ENCODE peak calls at places on chromosomes 13 and 19, in seven cellular contexts. X is mesendoderm, U is H9, A is neuronal stem cell, Q is H1, V is IMR-90, E is trophoblast cell. P is an unnamed sample.
A peak's percentile ranks its signal among the peaks of the same experiment; 100 is the strongest.

GRCh38 chr19:30498707-30499106 is 126.5 kb downstream of the ZNF536 start:
- DNase-seq in X (peak; percentile 38), U (peak; percentile 78), A (no peak), Q (peak; percentile 13), V (no peak), E (no peak), P (no peak)

GRCh38 chr19:6761053-6761676 is 6.1 kb downstream of the SH2D3A start:
- DNase-seq in X (peak; percentile 62), U (peak; percentile 49), A (no peak), Q (no peak), V (no peak), E (no peak), P (no peak)

GRCh38 chr19:55492362-55492944 is 4.2 kb downstream of the SSC5D start:
- DNase-seq in X (no peak), U (no peak), A (no peak), Q (no peak), V (no peak), E (no peak), P (no peak)

GRCh38 chr19:37654118-37654517 is 1.1 kb downstream of the ZFP30 start:
- DNase-seq in X (no peak), U (no peak), A (no peak), Q (no peak), V (no peak), E (no peak), P (no peak)

GRCh38 chr13:88103824-88104223 is 432.7 kb downstream of the SLITRK5 start:
- DNase-seq in X (no peak), U (no peak), A (no peak), Q (no peak), V (no peak), E (no peak), P (no peak)

GRCh38 chr19:45253396-45254027 is 2.4 kb downstream of the MARK4 start:
- DNase-seq in X (peak; percentile 27), U (no peak), A (no peak), Q (no peak), V (peak; percentile 21), E (no peak), P (no peak)

GRCh38 chr19:58552655-58553054 is 2.2 kb downstream of the CHMP2A start:
- DNase-seq in X (no peak), U (no peak), A (no peak), Q (no peak), V (no peak), E (no peak), P (no peak)

GRCh38 chr13:111319521-111319920 is 921 bp upstream of the TEX29 start:
- DNase-seq in X (no peak), U (peak; percentile 14), A (no peak), Q (no peak), V (no peak), E (no peak), P (no peak)

GRCh38 chr19:4352701-4353121 is 9.3 kb downstream of the MPND start:
- DNase-seq in X (peak; percentile 69), U (peak; percentile 68), A (peak; percentile 72), Q (no peak), V (peak; percentile 71), E (no peak), P (peak; percentile 73)

GRCh38 chr13:24899601-24900000 is 135.6 kb downstream of the RNF17 start:
- DNase-seq in X (no peak), U (no peak), A (no peak), Q (no peak), V (peak; percentile 57), E (no peak), P (peak; percentile 29)

GRCh38 chr19:44845286-44845611 is 848 bp upstream of the NECTIN2 start:
- DNase-seq in X (no peak), U (no peak), A (no peak), Q (no peak), V (no peak), E (no peak), P (no peak)

GRCh38 chr13:32153056-32153455 is 121.5 kb downstream of the FRY start:
- DNase-seq in X (no peak), U (no peak), A (no peak), Q (no peak), V (peak; percentile 88), E (no peak), P (peak; percentile 47)

GRCh38 chr13:93655132-93655531 is 428.5 kb downstream of the GPC6 start:
- DNase-seq in X (no peak), U (no peak), A (no peak), Q (no peak), V (no peak), E (no peak), P (no peak)

GRCh38 chr19:40433391-40434216 is 7.8 kb upstream of the SERTAD1 start:
- DNase-seq in X (peak; percentile 94), U (peak; percentile 85), A (peak; percentile 76), Q (no peak), V (peak; percentile 88), E (peak; percentile 89), P (peak; percentile 94)

GRCh38 chr13:79867248-79867647 is 386.3 kb downstream of the NDFIP2 start:
- DNase-seq in X (no peak), U (no peak), A (no peak), Q (no peak), V (peak; percentile 36), E (no peak), P (peak; percentile 27)

GRCh38 chr19:7203317-7203716 is 90.9 kb downstream of the INSR start:
- DNase-seq in X (no peak), U (no peak), A (no peak), Q (no peak), V (no peak), E (no peak), P (no peak)

GRCh38 chr13:42681394-42681793 is 100.0 kb upstream of the FAM216B start:
- DNase-seq in X (no peak), U (no peak), A (no peak), Q (no peak), V (no peak), E (no peak), P (no peak)

GRCh38 chr19:55540619-55541018 is 3.7 kb upstream of the SBK2 start:
- DNase-seq in X (no peak), U (no peak), A (no peak), Q (no peak), V (no peak), E (no peak), P (no peak)

GRCh38 chr19:12611361-12611699 is 610 bp downstream of the ZNF791 start:
- DNase-seq in X (peak; percentile 83), U (peak; percentile 66), A (peak; percentile 57), Q (no peak), V (peak; percentile 74), E (peak; percentile 68), P (peak; percentile 90)

GRCh38 chr19:30718014-30718413 is 345.8 kb downstream of the ZNF536 start:
- DNase-seq in X (no peak), U (no peak), A (no peak), Q (no peak), V (no peak), E (no peak), P (no peak)

GRCh38 chr13:112178769-112179168 is 111.8 kb downstream of the SOX1 start:
- DNase-seq in X (no peak), U (no peak), A (no peak), Q (no peak), V (no peak), E (no peak), P (no peak)

GRCh38 chr19:13089139-13089856 is 13.4 kb downstream of the LYL1 start:
- DNase-seq in X (peak; percentile 81), U (peak; percentile 79), A (no peak), Q (no peak), V (no peak), E (no peak), P (no peak)

GRCh38 chr19:7010722-7011593 is 10.3 kb downstream of the MBD3L2B start:
- DNase-seq in X (no peak), U (no peak), A (no peak), Q (no peak), V (no peak), E (no peak), P (no peak)

GRCh38 chr19:15253076-15253475 is 20.8 kb upstream of the EPHX3 start:
- DNase-seq in X (no peak), U (no peak), A (no peak), Q (no peak), V (no peak), E (no peak), P (no peak)

GRCh38 chr19:48659768-48660167 is 13.0 kb downstream of the NTN5 start:
- DNase-seq in X (no peak), U (no peak), A (no peak), Q (no peak), V (no peak), E (no peak), P (peak; percentile 33)
- H3K23ac ChIP-seq in X (no peak overlapping the region), U (no peak overlapping the region), A (no peak overlapping the region), Q (no peak overlapping the region), V (no peak overlapping the region), E (no peak overlapping the region), P (no peak overlapping the region)

GRCh38 chr19:10277795-10278583 is 7.1 kb downstream of the ICAM1 start:
- DNase-seq in X (no peak), U (no peak), A (no peak), Q (no peak), V (no peak), E (no peak), P (no peak)
- H3K4ac ChIP-seq in X (no peak overlapping the region), U (no peak overlapping the region), A (no peak overlapping the region), Q (no peak overlapping the region), V (peak overlapping the region; percentile 64), E (no peak overlapping the region), P (no peak overlapping the region)

DNA sequence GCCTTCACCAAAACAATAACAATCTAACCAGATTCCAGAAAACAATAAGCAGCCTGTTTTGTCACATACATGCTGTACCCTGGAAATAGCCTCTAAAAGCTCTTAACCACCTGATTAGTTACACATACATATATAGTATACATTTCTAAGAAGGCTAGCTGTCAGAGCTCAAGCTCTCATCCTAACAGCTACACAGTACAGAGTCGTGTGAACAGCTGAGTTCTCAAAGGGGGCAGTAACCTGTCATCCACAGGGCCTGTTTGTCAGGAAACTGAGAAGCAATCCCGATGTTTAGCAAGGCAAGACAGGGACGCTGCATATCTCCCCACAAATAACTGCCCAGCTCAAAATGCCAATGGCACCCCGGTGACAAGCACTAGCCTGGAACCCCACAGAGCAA is 56.9 kb downstream of the STK24 start:
- DNase-seq in X (no peak), U (no peak), A (no peak), Q (no peak), V (no peak), E (no peak), P (no peak)
- H3K23ac ChIP-seq in X (no peak overlapping the region), U (no peak overlapping the region), A (no peak overlapping the region), Q (no peak overlapping the region), V (no peak overlapping the region), E (no peak overlapping the region), P (no peak overlapping the region)

DNA sequence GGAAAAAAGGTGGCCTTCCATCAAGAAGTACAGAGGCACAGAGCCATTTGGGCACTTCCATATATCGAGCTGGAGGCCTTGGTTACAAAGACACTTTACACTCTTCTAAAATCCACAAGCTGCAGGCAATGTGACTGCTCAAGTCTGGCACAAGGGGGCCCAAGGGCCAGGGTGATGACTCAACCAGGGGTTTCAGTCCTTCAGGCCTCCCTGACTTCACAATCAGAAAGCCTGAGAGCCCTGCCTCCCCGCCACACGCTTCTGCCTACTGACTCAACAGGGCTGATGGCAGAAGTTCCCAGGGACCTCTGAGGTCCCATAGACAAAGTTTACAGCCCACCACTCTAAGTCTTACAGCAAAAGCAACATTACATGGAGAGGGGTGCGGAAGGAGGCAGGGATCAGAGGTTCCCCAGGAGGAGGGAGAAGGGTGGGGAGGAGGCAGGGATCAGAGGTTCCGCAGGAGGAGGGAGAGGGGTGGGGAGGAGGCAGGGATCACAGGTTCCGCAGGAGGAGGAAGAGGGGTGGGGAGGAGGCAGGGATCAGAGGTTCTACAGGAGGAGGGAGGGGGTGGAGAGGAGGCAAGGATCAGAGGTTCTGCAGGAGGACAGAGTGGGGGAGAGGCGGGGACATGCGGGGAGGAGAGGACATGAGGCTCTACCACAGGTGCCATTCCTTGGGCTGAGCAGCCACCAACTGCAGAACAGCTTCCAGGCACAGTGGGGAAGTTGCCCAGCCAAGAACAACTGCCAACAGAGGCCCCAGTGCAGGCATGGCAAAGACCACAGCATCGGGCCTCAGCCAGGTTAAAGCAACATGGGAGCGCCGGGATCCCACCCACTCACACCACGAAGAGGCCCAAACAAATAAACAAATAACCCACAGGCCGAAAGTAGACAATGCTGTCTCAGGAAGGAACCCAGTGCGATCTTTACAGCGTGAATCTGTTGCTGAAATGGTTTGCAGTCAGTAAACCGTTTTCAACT is 52.0 kb downstream of the SLC7A1 start:
- DNase-seq in X (peak; percentile 93), U (peak; percentile 47), A (no peak), Q (peak; percentile 13), V (peak; percentile 60), E (peak; percentile 46), P (peak; percentile 85)
- H3K4ac ChIP-seq in X (no peak overlapping the region), U (no peak overlapping the region), A (no peak overlapping the region), Q (no peak overlapping the region), V (no peak overlapping the region), E (peak overlapping the region; percentile 6), P (no peak overlapping the region)